ENCODE peak calls at places on chromosomes 2 and 18, in four cellular contexts. One of them, this sample, is unnamed.

GRCh38 chr2:850429-850828 is 100.2 kb upstream of the SNTG2 start:
- DNase-seq in RWPE2: no peak
- DNase-seq in Peyer's patch: no peak
- DNase-seq in pancreas: no peak
- DNase-seq in this sample: no peak

GRCh38 chr2:223101340-223102039 is 49.5 kb downstream of the KCNE4 start:
- DNase-seq in RWPE2: peak; percentile 67
- DNase-seq in Peyer's patch: no peak
- DNase-seq in pancreas: peak; percentile 22
- DNase-seq in this sample: peak; percentile 25

GRCh38 chr2:216692636-216693413 is 2.5 kb downstream of the IGFBP5 start:
- DNase-seq in RWPE2: no peak
- DNase-seq in Peyer's patch: no peak
- DNase-seq in pancreas: peak; percentile 55
- DNase-seq in this sample: peak; percentile 27

GRCh38 chr2:160365691-160366367 is 127.8 kb downstream of the RBMS1 start:
- DNase-seq in RWPE2: no peak
- DNase-seq in Peyer's patch: peak; percentile 58
- DNase-seq in pancreas: no peak
- DNase-seq in this sample: peak; percentile 54

GRCh38 chr2:5756266-5756665 is 64.1 kb downstream of the SOX11 start:
- DNase-seq in RWPE2: no peak
- DNase-seq in Peyer's patch: no peak
- DNase-seq in pancreas: no peak
- DNase-seq in this sample: no peak

GRCh38 chr2:224389317-224389716 is 12.6 kb downstream of the FAM124B start:
- DNase-seq in RWPE2: no peak
- DNase-seq in Peyer's patch: no peak
- DNase-seq in pancreas: no peak
- DNase-seq in this sample: no peak

GRCh38 chr18:35508746-35509338 is 11.1 kb upstream of the INO80C start:
- DNase-seq in RWPE2: no peak
- DNase-seq in Peyer's patch: no peak
- DNase-seq in pancreas: no peak
- DNase-seq in this sample: no peak

GRCh38 chr2:174877796-174878195 is 113.5 kb upstream of the CHRNA1 start:
- DNase-seq in RWPE2: no peak
- DNase-seq in Peyer's patch: no peak
- DNase-seq in pancreas: no peak
- DNase-seq in this sample: no peak

GRCh38 chr2:67210430-67210829 is 186.7 kb upstream of the ETAA1 start:
- DNase-seq in RWPE2: no peak
- DNase-seq in Peyer's patch: no peak
- DNase-seq in pancreas: no peak
- DNase-seq in this sample: no peak

GRCh38 chr2:98508690-98509054 is 64.0 kb downstream of the INPP4A start:
- DNase-seq in RWPE2: no peak
- DNase-seq in Peyer's patch: no peak
- DNase-seq in pancreas: peak; percentile 44
- DNase-seq in this sample: peak; percentile 40

GRCh38 chr2:159475793-159476192 is 140.6 kb downstream of the BAZ2B start:
- DNase-seq in RWPE2: no peak
- DNase-seq in Peyer's patch: no peak
- DNase-seq in pancreas: no peak
- DNase-seq in this sample: no peak

GRCh38 chr18:61502472-61502871 is 169.2 kb downstream of the CDH20 start:
- DNase-seq in RWPE2: no peak
- DNase-seq in Peyer's patch: no peak
- DNase-seq in pancreas: no peak
- DNase-seq in this sample: peak; percentile 44

GRCh38 chr2:29039718-29040480 is 34.4 kb downstream of the PCARE start:
- DNase-seq in RWPE2: no peak
- DNase-seq in Peyer's patch: no peak
- DNase-seq in pancreas: no peak
- DNase-seq in this sample: no peak

GRCh38 chr2:72932045-72932444 is 14.7 kb downstream of the EMX1 start:
- DNase-seq in RWPE2: peak; percentile 38
- DNase-seq in Peyer's patch: peak; percentile 41
- DNase-seq in pancreas: no peak
- DNase-seq in this sample: no peak

GRCh38 chr2:199433204-199433832 is 24.4 kb downstream of the SATB2 start:
- DNase-seq in RWPE2: no peak
- DNase-seq in Peyer's patch: no peak
- DNase-seq in pancreas: no peak
- DNase-seq in this sample: no peak

GRCh38 chr2:42861321-42861720 is 68.9 kb upstream of the HAAO start:
- DNase-seq in RWPE2: no peak
- DNase-seq in Peyer's patch: no peak
- DNase-seq in pancreas: no peak
- DNase-seq in this sample: no peak

DNA sequence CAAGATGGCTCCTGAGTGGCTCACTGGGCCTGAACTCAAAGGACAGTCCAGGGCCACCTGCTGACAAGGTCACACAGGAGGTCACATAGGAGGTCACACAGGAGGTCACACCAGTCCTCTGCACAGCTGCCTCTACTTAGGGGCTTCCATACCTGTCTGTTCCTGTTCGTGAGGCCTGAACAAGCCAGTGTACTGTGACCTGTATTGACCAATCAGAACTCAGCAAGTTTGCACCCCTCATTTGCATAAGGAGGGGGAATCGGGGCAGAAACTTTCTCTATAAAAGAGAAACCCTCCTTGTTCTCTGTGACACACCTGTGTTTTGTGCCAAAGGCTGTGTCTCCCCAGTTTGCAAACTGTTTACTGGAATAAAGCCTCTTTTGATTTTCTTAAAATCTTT is 478.9 kb downstream of the EIPR1 start:
- DNase-seq in RWPE2: no peak
- DNase-seq in Peyer's patch: no peak
- DNase-seq in pancreas: no peak
- DNase-seq in this sample: no peak
- H3K27me3 ChIP-seq in RWPE2: no peaks in the 10 kb centered on the region
- H3K27me3 ChIP-seq in Peyer's patch: no peaks in the 10 kb centered on the region
- H3K27me3 ChIP-seq in pancreas: no peaks in the 10 kb centered on the region
- H3K27me3 ChIP-seq in this sample: no peaks in the 10 kb centered on the region

GRCh38 chr18:31976242-31976641 is 33.3 kb upstream of the TRAPPC8 start:
- DNase-seq in RWPE2: no peak
- DNase-seq in Peyer's patch: no peak
- DNase-seq in pancreas: no peak
- DNase-seq in this sample: no peak

GRCh38 chr18:31970617-31971016 is 27.7 kb upstream of the TRAPPC8 start:
- DNase-seq in RWPE2: no peak
- DNase-seq in Peyer's patch: no peak
- DNase-seq in pancreas: no peak
- DNase-seq in this sample: no peak

GRCh38 chr18:31977270-31977872 is 34.4 kb upstream of the TRAPPC8 start:
- DNase-seq in RWPE2: no peak
- DNase-seq in Peyer's patch: no peak
- DNase-seq in pancreas: peak; percentile 18
- DNase-seq in this sample: peak; percentile 84

GRCh38 chr18:31978616-31979015 is 35.7 kb upstream of the TRAPPC8 start:
- DNase-seq in RWPE2: no peak
- DNase-seq in Peyer's patch: no peak
- DNase-seq in pancreas: no peak
- DNase-seq in this sample: no peak

GRCh38 chr18:31973929-31974546 is 31.1 kb upstream of the TRAPPC8 start:
- DNase-seq in RWPE2: no peak
- DNase-seq in Peyer's patch: no peak
- DNase-seq in pancreas: no peak
- DNase-seq in this sample: no peak
- H3K9me3 ChIP-seq in RWPE2: peaks cover 9% of the 10 kb centered on the region
- H3K9me3 ChIP-seq in Peyer's patch: no peaks in the 10 kb centered on the region
- H3K9me3 ChIP-seq in pancreas: no peaks in the 10 kb centered on the region
- H3K9me3 ChIP-seq in this sample: no peaks in the 10 kb centered on the region

GRCh38 chr2:26716340-26716739 is 23.8 kb downstream of the KCNK3 start:
- DNase-seq in RWPE2: no peak
- DNase-seq in Peyer's patch: no peak
- DNase-seq in pancreas: no peak
- DNase-seq in this sample: no peak
- H3K4me1 ChIP-seq in RWPE2: peaks cover 10% of the 10 kb centered on the region
- H3K4me1 ChIP-seq in Peyer's patch: peaks cover 17% of the 10 kb centered on the region
- H3K4me1 ChIP-seq in pancreas: peaks cover 37% of the 10 kb centered on the region
- H3K4me1 ChIP-seq in this sample: peaks cover 3% of the 10 kb centered on the region

GRCh38 chr2:63053235-63053888 is 2.7 kb downstream of the OTX1 start:
- DNase-seq in RWPE2: no peak
- DNase-seq in Peyer's patch: no peak
- DNase-seq in pancreas: no peak
- DNase-seq in this sample: no peak

GRCh38 chr2:63051795-63052333 is 1.2 kb downstream of the OTX1 start:
- DNase-seq in RWPE2: no peak
- DNase-seq in Peyer's patch: no peak
- DNase-seq in pancreas: no peak
- DNase-seq in this sample: no peak

GRCh38 chr2:63053889-63054725 is 3.5 kb downstream of the OTX1 start:
- DNase-seq in RWPE2: no peak
- DNase-seq in Peyer's patch: peak; percentile 73
- DNase-seq in pancreas: no peak
- DNase-seq in this sample: peak; percentile 77

GRCh38 chr2:63050916-63051794 is 525 bp downstream of the OTX1 start:
- DNase-seq in RWPE2: no peak
- DNase-seq in Peyer's patch: peak; percentile 50
- DNase-seq in pancreas: peak; percentile 17
- DNase-seq in this sample: no peak

GRCh38 chr2:63052411-63053234 is 2.0 kb downstream of the OTX1 start:
- DNase-seq in RWPE2: no peak
- DNase-seq in Peyer's patch: no peak
- DNase-seq in pancreas: no peak
- DNase-seq in this sample: no peak
- H3K27me3 ChIP-seq in RWPE2: no peaks in the 10 kb centered on the region
- H3K27me3 ChIP-seq in Peyer's patch: peaks cover 84% of the 10 kb centered on the region
- H3K27me3 ChIP-seq in pancreas: peaks cover 25% of the 10 kb centered on the region
- H3K27me3 ChIP-seq in this sample: peaks cover 79% of the 10 kb centered on the region

GRCh38 chr18:4077204-4077603 is 377.9 kb downstream of the DLGAP1 start:
- DNase-seq in RWPE2: no peak
- DNase-seq in Peyer's patch: no peak
- DNase-seq in pancreas: no peak
- DNase-seq in this sample: no peak
- H3K9me3 ChIP-seq in RWPE2: no peaks in the 10 kb centered on the region
- H3K9me3 ChIP-seq in Peyer's patch: no peaks in the 10 kb centered on the region
- H3K9me3 ChIP-seq in pancreas: no peaks in the 10 kb centered on the region
- H3K9me3 ChIP-seq in this sample: no peaks in the 10 kb centered on the region

GRCh38 chr2:19753818-19754217 is 148.0 kb downstream of the TTC32 start:
- DNase-seq in RWPE2: no peak
- DNase-seq in Peyer's patch: no peak
- DNase-seq in pancreas: no peak
- DNase-seq in this sample: no peak
- H3K4me1 ChIP-seq in RWPE2: no peaks in the 10 kb centered on the region
- H3K4me1 ChIP-seq in Peyer's patch: no peaks in the 10 kb centered on the region
- H3K4me1 ChIP-seq in pancreas: no peaks in the 10 kb centered on the region
- H3K4me1 ChIP-seq in this sample: no peaks in the 10 kb centered on the region